ENCODE peak calls at places on chromosome 10, in four cellular contexts. One of them, this sample, is unnamed.
A peak's percentile ranks its signal among the peaks of the same experiment; 100 is the strongest.

GRCh38 chr10:132450825-132451505 is 54.0 kb downstream of the PWWP2B start:
- DNase-seq in K562: no peak
- DNase-seq in keratinocyte: no peak
- DNase-seq in endothelial cell of umbilical vein: no peak
- DNase-seq in this sample: no peak

GRCh38 chr10:132200344-132201110 is 13.8 kb downstream of the DPYSL4 start:
- DNase-seq in keratinocyte: no peak
- DNase-seq in K562: no peak
- DNase-seq in endothelial cell of umbilical vein: no peak
- DNase-seq in this sample: no peak

GRCh38 chr10:61793760-61794713 is 107.5 kb upstream of the ARID5B start:
- DNase-seq in endothelial cell of umbilical vein: peak; percentile 70
- DNase-seq in K562: no peak
- DNase-seq in keratinocyte: no peak
- DNase-seq in this sample: peak; percentile 79

GRCh38 chr10:45181483-45181882 is 133.9 kb downstream of the OR13A1 start:
- DNase-seq in keratinocyte: no peak
- DNase-seq in K562: no peak
- DNase-seq in endothelial cell of umbilical vein: no peak
- DNase-seq in this sample: peak; percentile 24

GRCh38 chr10:31961675-31962074 is 33.0 kb upstream of the ARHGAP12 start:
- DNase-seq in endothelial cell of umbilical vein: no peak
- DNase-seq in K562: no peak
- DNase-seq in keratinocyte: peak; percentile 94
- DNase-seq in this sample: peak; percentile 64

GRCh38 chr10:8418631-8419030 is 364.1 kb downstream of the GATA3 start:
- DNase-seq in keratinocyte: no peak
- DNase-seq in K562: no peak
- DNase-seq in endothelial cell of umbilical vein: no peak
- DNase-seq in this sample: peak; percentile 23

GRCh38 chr10:132464256-132465192 is 67.5 kb downstream of the PWWP2B start:
- DNase-seq in keratinocyte: no peak
- DNase-seq in endothelial cell of umbilical vein: no peak
- DNase-seq in K562: no peak
- DNase-seq in this sample: no peak

GRCh38 chr10:110524864-110525242 is 27.1 kb downstream of the DUSP5 start:
- DNase-seq in endothelial cell of umbilical vein: no peak
- DNase-seq in K562: no peak
- DNase-seq in keratinocyte: no peak
- DNase-seq in this sample: no peak

GRCh38 chr10:123930340-123931001 is 38.9 kb upstream of the CPXM2 start:
- DNase-seq in endothelial cell of umbilical vein: no peak
- DNase-seq in K562: no peak
- DNase-seq in keratinocyte: no peak
- DNase-seq in this sample: peak; percentile 15

GRCh38 chr10:98074315-98074911 is 44.0 kb upstream of the CRTAC1 start:
- DNase-seq in K562: peak; percentile 5
- DNase-seq in keratinocyte: no peak
- DNase-seq in endothelial cell of umbilical vein: peak; percentile 13
- DNase-seq in this sample: peak; percentile 21

GRCh38 chr10:70804424-70804814 is 11.3 kb upstream of the SGPL1 start:
- DNase-seq in keratinocyte: no peak
- DNase-seq in endothelial cell of umbilical vein: no peak
- DNase-seq in K562: no peak
- DNase-seq in this sample: no peak

GRCh38 chr10:124175701-124176100 is 82.3 kb upstream of the CHST15 start:
- DNase-seq in endothelial cell of umbilical vein: no peak
- DNase-seq in K562: no peak
- DNase-seq in keratinocyte: no peak
- DNase-seq in this sample: no peak

GRCh38 chr10:45470098-45471012 is 96.3 kb downstream of the ALOX5 start:
- DNase-seq in endothelial cell of umbilical vein: peak; percentile 95
- DNase-seq in keratinocyte: no peak
- DNase-seq in K562: peak; percentile 96
- DNase-seq in this sample: peak; percentile 87

GRCh38 chr10:10986606-10987005 is 31.1 kb upstream of the CELF2 start:
- DNase-seq in K562: no peak
- DNase-seq in endothelial cell of umbilical vein: no peak
- DNase-seq in keratinocyte: no peak
- DNase-seq in this sample: peak; percentile 14

GRCh38 chr10:86979296-86979818 is 11.1 kb downstream of the ADIRF start:
- DNase-seq in K562: no peak
- DNase-seq in endothelial cell of umbilical vein: no peak
- DNase-seq in keratinocyte: no peak
- DNase-seq in this sample: peak; percentile 15

GRCh38 chr10:44357141-44357540 is 27.8 kb downstream of the CXCL12 start:
- DNase-seq in keratinocyte: no peak
- DNase-seq in K562: no peak
- DNase-seq in endothelial cell of umbilical vein: no peak
- DNase-seq in this sample: no peak

GRCh38 chr10:32958992-32959703 is 1.1 kb upstream of the ITGB1 start:
- DNase-seq in endothelial cell of umbilical vein: no peak
- DNase-seq in keratinocyte: no peak
- DNase-seq in K562: no peak
- DNase-seq in this sample: no peak

GRCh38 chr10:95467162-95467599 is 94.0 kb downstream of the SORBS1 start:
- DNase-seq in keratinocyte: no peak
- DNase-seq in endothelial cell of umbilical vein: peak; percentile 81
- DNase-seq in K562: peak; percentile 83
- DNase-seq in this sample: no peak

GRCh38 chr10:130038019-130038555 is 72.5 kb downstream of the C10orf143 start:
- DNase-seq in K562: no peak
- DNase-seq in endothelial cell of umbilical vein: no peak
- DNase-seq in keratinocyte: no peak
- DNase-seq in this sample: no peak

GRCh38 chr10:95697429-95697828 is 3.7 kb upstream of the TCTN3 start:
- DNase-seq in endothelial cell of umbilical vein: no peak
- DNase-seq in keratinocyte: no peak
- DNase-seq in K562: no peak
- DNase-seq in this sample: no peak

GRCh38 chr10:127550861-127551260 is 1.8 kb downstream of the NPS start:
- DNase-seq in endothelial cell of umbilical vein: no peak
- DNase-seq in keratinocyte: no peak
- DNase-seq in K562: no peak
- DNase-seq in this sample: no peak

GRCh38 chr10:127556911-127557310 is 7.8 kb downstream of the NPS start:
- DNase-seq in endothelial cell of umbilical vein: no peak
- DNase-seq in keratinocyte: no peak
- DNase-seq in K562: peak; percentile 2
- DNase-seq in this sample: no peak

GRCh38 chr10:127549009-127549408 is at the start of gene NPS:
- DNase-seq in K562: no peak
- DNase-seq in endothelial cell of umbilical vein: no peak
- DNase-seq in keratinocyte: no peak
- DNase-seq in this sample: no peak

GRCh38 chr10:127552446-127552845 is 3.3 kb downstream of the NPS start:
- DNase-seq in K562: no peak
- DNase-seq in keratinocyte: no peak
- DNase-seq in endothelial cell of umbilical vein: no peak
- DNase-seq in this sample: no peak

GRCh38 chr10:127553431-127553830 is 4.3 kb downstream of the NPS start:
- DNase-seq in K562: no peak
- DNase-seq in keratinocyte: no peak
- DNase-seq in endothelial cell of umbilical vein: no peak
- DNase-seq in this sample: no peak
- H3K9me1 ChIP-seq in K562: no peaks in the 10 kb centered on the region
- H3K9me1 ChIP-seq in keratinocyte: no peaks in the 10 kb centered on the region
- H3K9me1 ChIP-seq in endothelial cell of umbilical vein: no peaks in the 10 kb centered on the region
- H3K9me1 ChIP-seq in this sample: no peaks in the 10 kb centered on the region

GRCh38 chr10:102007802-102008201 is 48.2 kb downstream of the ARMH3 start:
- DNase-seq in keratinocyte: no peak
- DNase-seq in K562: no peak
- DNase-seq in endothelial cell of umbilical vein: no peak
- DNase-seq in this sample: no peak
- H3K9me1 ChIP-seq in keratinocyte: no peaks in the 10 kb centered on the region
- H3K9me1 ChIP-seq in K562: no peaks in the 10 kb centered on the region
- H3K9me1 ChIP-seq in endothelial cell of umbilical vein: no peaks in the 10 kb centered on the region
- H3K9me1 ChIP-seq in this sample: no peaks in the 10 kb centered on the region

DNA sequence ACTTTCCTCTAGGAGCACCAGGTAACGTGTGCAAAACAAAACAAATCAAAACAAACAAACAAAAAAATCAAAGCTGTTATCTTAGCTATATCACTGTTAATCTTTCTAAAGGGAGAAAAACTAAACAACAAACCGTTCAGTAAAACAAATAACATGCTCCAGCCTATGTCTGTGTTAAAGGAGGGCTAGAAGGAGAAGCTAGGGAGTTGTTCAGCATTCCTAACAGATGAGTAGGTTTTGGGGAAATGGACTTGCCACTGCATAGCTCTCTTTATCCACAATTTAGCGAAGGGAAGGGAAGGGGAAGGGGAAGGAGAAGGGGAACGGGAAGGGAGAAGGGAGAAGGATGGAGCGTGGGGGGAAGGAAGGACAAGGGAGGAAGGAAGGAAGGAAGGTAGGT is 134.2 kb upstream of the AKR1E2 start:
- DNase-seq in K562: no peak
- DNase-seq in keratinocyte: no peak
- DNase-seq in endothelial cell of umbilical vein: no peak
- DNase-seq in this sample: peak; percentile 66
- H3K9me1 ChIP-seq in K562: no peaks in the 10 kb centered on the region
- H3K9me1 ChIP-seq in keratinocyte: no peaks in the 10 kb centered on the region
- H3K9me1 ChIP-seq in endothelial cell of umbilical vein: no peaks in the 10 kb centered on the region
- H3K9me1 ChIP-seq in this sample: peaks cover 7% of the 10 kb centered on the region

GRCh38 chr10:59127991-59128390 is 48.5 kb upstream of the PHYHIPL start:
- DNase-seq in K562: no peak
- DNase-seq in endothelial cell of umbilical vein: no peak
- DNase-seq in keratinocyte: no peak
- DNase-seq in this sample: no peak
- H3K9me1 ChIP-seq in K562: no peaks in the 10 kb centered on the region
- H3K9me1 ChIP-seq in endothelial cell of umbilical vein: no peaks in the 10 kb centered on the region
- H3K9me1 ChIP-seq in keratinocyte: no peaks in the 10 kb centered on the region
- H3K9me1 ChIP-seq in this sample: no peaks in the 10 kb centered on the region

DNA sequence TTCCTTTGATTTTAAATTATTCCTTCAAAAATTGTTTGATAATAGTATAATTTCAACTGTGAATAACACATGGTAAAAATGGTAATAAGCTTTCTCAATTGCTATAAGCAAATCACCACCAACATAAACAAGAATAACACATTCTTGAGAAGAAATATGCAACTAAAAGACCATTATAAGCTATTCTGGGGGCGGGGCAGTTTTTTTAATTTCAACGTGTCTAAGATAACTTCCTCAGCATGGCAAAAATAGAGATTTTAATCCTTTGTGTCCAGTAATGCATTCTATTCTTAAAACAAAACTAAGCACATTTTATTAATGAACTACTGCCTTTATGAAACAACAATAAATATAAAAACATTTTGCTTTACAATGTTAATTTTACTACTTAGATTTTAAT is 1.5 kb downstream of the DNAJC12 start:
- DNase-seq in endothelial cell of umbilical vein: no peak
- DNase-seq in keratinocyte: no peak
- DNase-seq in K562: peak; percentile 36
- DNase-seq in this sample: no peak
- H3K9me1 ChIP-seq in endothelial cell of umbilical vein: no peaks in the 10 kb centered on the region
- H3K9me1 ChIP-seq in keratinocyte: no peaks in the 10 kb centered on the region
- H3K9me1 ChIP-seq in K562: no peaks in the 10 kb centered on the region
- H3K9me1 ChIP-seq in this sample: peaks cover 4% of the 10 kb centered on the region

GRCh38 chr10:3096149-3096548 is 28.8 kb downstream of the PFKP start:
- DNase-seq in endothelial cell of umbilical vein: no peak
- DNase-seq in K562: no peak
- DNase-seq in keratinocyte: no peak
- DNase-seq in this sample: no peak
- H3K9me1 ChIP-seq in endothelial cell of umbilical vein: no peaks in the 10 kb centered on the region
- H3K9me1 ChIP-seq in K562: peaks cover 6% of the 10 kb centered on the region
- H3K9me1 ChIP-seq in keratinocyte: peaks cover 6% of the 10 kb centered on the region
- H3K9me1 ChIP-seq in this sample: peaks cover 43% of the 10 kb centered on the region

GRCh38 chr10:48838830-48839229 is 100.8 kb downstream of the LRRC18 start:
- DNase-seq in K562: no peak
- DNase-seq in endothelial cell of umbilical vein: no peak
- DNase-seq in keratinocyte: no peak
- DNase-seq in this sample: no peak

GRCh38 chr10:48842231-48842630 is 97.4 kb downstream of the LRRC18 start:
- DNase-seq in keratinocyte: no peak
- DNase-seq in endothelial cell of umbilical vein: no peak
- DNase-seq in K562: no peak
- DNase-seq in this sample: no peak

GRCh38 chr10:48845512-48845911 is 94.1 kb downstream of the LRRC18 start:
- DNase-seq in K562: no peak
- DNase-seq in keratinocyte: no peak
- DNase-seq in endothelial cell of umbilical vein: no peak
- DNase-seq in this sample: no peak

GRCh38 chr10:48836605-48837004 is 103.0 kb downstream of the LRRC18 start:
- DNase-seq in K562: no peak
- DNase-seq in endothelial cell of umbilical vein: no peak
- DNase-seq in keratinocyte: no peak
- DNase-seq in this sample: no peak

DNA sequence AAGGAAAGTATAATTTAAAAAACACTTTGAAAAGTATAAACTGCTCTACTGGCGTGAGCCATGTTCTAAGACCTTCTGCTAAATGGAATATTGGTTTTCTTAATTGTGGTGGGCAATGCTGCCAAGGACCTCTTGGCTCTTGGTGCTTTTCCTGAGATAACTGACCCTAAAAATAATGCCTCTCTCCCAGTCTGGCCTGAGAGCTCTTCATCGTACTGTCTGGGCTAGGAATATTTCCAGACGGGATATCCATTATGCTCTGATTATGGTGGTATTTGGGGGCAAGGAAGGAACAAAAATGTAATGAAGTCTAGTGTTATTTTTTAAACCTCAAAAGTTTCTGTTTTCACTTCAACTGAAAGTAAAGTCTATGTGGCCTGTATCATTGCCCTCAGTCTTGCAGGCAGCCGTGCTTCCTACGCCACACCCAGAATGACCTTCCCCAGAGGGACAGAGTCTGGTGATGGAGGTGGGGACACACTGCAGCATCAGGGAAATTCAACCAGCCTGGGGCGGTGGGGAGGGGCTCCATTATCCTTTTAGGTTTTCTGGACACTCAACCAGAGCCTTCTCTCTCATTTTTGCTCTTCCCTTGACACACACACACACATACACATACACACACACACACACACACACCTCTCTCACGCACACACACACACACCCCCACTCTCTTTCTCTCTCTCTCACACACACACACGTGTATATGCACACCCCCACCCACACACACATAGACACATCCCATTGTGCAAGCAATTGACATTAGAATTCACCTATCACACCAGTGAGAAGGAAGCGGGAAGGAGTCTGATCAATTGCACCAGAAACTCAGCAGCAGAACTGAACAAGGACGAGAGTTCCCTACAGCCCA is 99.6 kb downstream of the LRRC18 start:
- DNase-seq in K562: no peak
- DNase-seq in endothelial cell of umbilical vein: no peak
- DNase-seq in keratinocyte: no peak
- DNase-seq in this sample: no peak
- H3K9me1 ChIP-seq in K562: no peaks in the 10 kb centered on the region
- H3K9me1 ChIP-seq in endothelial cell of umbilical vein: no peaks in the 10 kb centered on the region
- H3K9me1 ChIP-seq in keratinocyte: no peaks in the 10 kb centered on the region
- H3K9me1 ChIP-seq in this sample: no peaks in the 10 kb centered on the region

This sample was measured in IMR-90.